ENCODE peak calls at places on chromosomes 16 and 17, in ten cellular contexts. V is hippocampal formation; Y is thoracic aorta; K is activated T-helper 9 cell treated with anti-CD3 and anti-CD28 coated beads, Interleukin-2, amount 50 U/mL, for 16 hours; H is progenitor cell of endocrine pancreas; J is iPS DF 6.9; C is GM23338; M is T-helper 1 cell; D is CD8-positive, alpha-beta memory T cell; R is ELF-1. G is an unnamed sample.
A peak's percentile ranks its signal among the peaks of the same experiment; 100 is the strongest.

GRCh38 chr17:28185658-28186057 is 133.3 kb upstream of the TMEM97 start:
- DNase-seq in J (no peak), D (no peak), V (no peak), R (no peak), C (no peak), H (no peak), K (no peak), M (no peak), Y (no peak), G (no peak)

GRCh38 chr17:3935825-3936355 is 19.6 kb upstream of the P2RX1 start:
- DNase-seq in M (no peak), K (no peak), C (no peak), H (no peak), V (no peak), J (no peak), D (no peak), R (no peak), Y (no peak), G (peak; percentile 8)

GRCh38 chr17:78252111-78252634 is 20.7 kb downstream of the TMEM235 start:
- DNase-seq in H (no peak), M (peak; percentile 73), C (no peak), D (peak; percentile 66), Y (no peak), R (no peak), J (no peak), V (no peak), K (peak; percentile 39), G (no peak)

GRCh38 chr17:82862191-82862590 is 22.4 kb upstream of the ZNF750 start:
- DNase-seq in V (no peak), C (no peak), D (no peak), R (no peak), Y (no peak), K (no peak), J (no peak), H (no peak), M (no peak), G (no peak)

GRCh38 chr17:50261051-50261915 is 13.0 kb upstream of the TMEM92 start:
- DNase-seq in Y (no peak), M (no peak), V (no peak), J (no peak), H (no peak), K (no peak), D (no peak), R (no peak), C (no peak), G (no peak)

GRCh38 chr17:29567362-29568330 is 809 bp upstream of the ABHD15 start:
- DNase-seq in H (peak; percentile 52), J (no peak), R (peak; percentile 75), C (peak; percentile 87), D (peak; percentile 65), M (peak; percentile 67), V (peak; percentile 46), Y (no peak), K (peak; percentile 68), G (no peak)

GRCh38 chr17:81867123-81867951 is 3.8 kb downstream of the ARHGDIA start:
- DNase-seq in C (peak; percentile 73), J (no peak), R (peak; percentile 88), V (no peak), H (no peak), K (no peak), D (no peak), Y (no peak), M (no peak), G (no peak)

GRCh38 chr17:64515419-64515818 is 8.6 kb downstream of the CEP95 start:
- DNase-seq in Y (no peak), K (no peak), H (no peak), C (no peak), J (no peak), V (no peak), R (no peak), D (no peak), M (no peak), G (no peak)

GRCh38 chr16:929227-929669 is 41.5 kb downstream of the LMF1 start:
- DNase-seq in V (no peak), J (no peak), C (peak; percentile 61), Y (no peak), R (peak; percentile 51), D (no peak), H (no peak), M (no peak), K (no peak), G (no peak)

GRCh38 chr16:81221731-81222130 is 16.8 kb upstream of the BCO1 start:
- DNase-seq in J (no peak), C (no peak), R (no peak), D (no peak), K (no peak), V (no peak), M (no peak), H (no peak), Y (no peak), G (no peak)

GRCh38 chr17:50585346-50585745 is 24.8 kb downstream of the CACNA1G start:
- DNase-seq in K (no peak), J (no peak), V (no peak), R (no peak), D (no peak), H (no peak), Y (no peak), C (no peak), M (no peak), G (peak; percentile 8)

GRCh38 chr16:19701091-19701490 is 16.9 kb downstream of the KNOP1 start:
- DNase-seq in D (no peak), J (no peak), H (no peak), Y (no peak), M (no peak), R (no peak), K (no peak), C (no peak), V (no peak), G (no peak)

GRCh38 chr16:6862058-6862457 is 470.6 kb upstream of the RBFOX1 start:
- DNase-seq in M (no peak), J (no peak), H (no peak), D (no peak), R (no peak), K (no peak), Y (no peak), V (no peak), C (no peak), G (no peak)

GRCh38 chr17:69711504-69711903 is 297.0 kb downstream of the MAP2K6 start:
- DNase-seq in R (no peak), C (no peak), V (no peak), H (no peak), K (no peak), D (no peak), M (no peak), J (no peak), Y (no peak), G (peak; percentile 44)

GRCh38 chr17:59829217-59830006 is 63.3 kb downstream of the TUBD1 start:
- DNase-seq in R (no peak), D (no peak), J (no peak), K (no peak), H (no peak), C (no peak), Y (no peak), M (no peak), V (no peak), G (peak; percentile 100)

GRCh38 chr16:30509081-30509480 is 17.3 kb downstream of the ZNF768 start:
- DNase-seq in C (no peak), D (no peak), K (no peak), Y (no peak), J (no peak), H (no peak), V (no peak), M (no peak), R (no peak), G (no peak)

GRCh38 chr16:2973081-2973480 is 3.9 kb downstream of the PAQR4 start:
- DNase-seq in M (no peak), R (no peak), J (no peak), V (peak; percentile 20), H (no peak), D (no peak), C (no peak), Y (no peak), K (no peak), G (no peak)

GRCh38 chr17:83174859-83175550 is 95.6 kb downstream of the METRNL start:
- DNase-seq in M (no peak), K (no peak), Y (no peak), C (no peak), H (no peak), J (no peak), D (no peak), V (no peak), R (no peak), G (no peak)

GRCh38 chr17:9200197-9200662 is 178.9 kb downstream of the NTN1 start:
- DNase-seq in V (no peak), D (no peak), M (no peak), J (no peak), H (no peak), Y (no peak), C (no peak), R (no peak), K (no peak), G (no peak)

GRCh38 chr16:87318158-87318644 is 1.0 kb upstream of the C16orf95 start:
- DNase-seq in J (no peak), C (no peak), Y (no peak), H (no peak), V (no peak), D (no peak), M (no peak), K (no peak), R (no peak), G (peak; percentile 21)

GRCh38 chr17:66687570-66688284 is 147.2 kb upstream of the CACNG5 start:
- DNase-seq in H (no peak), V (no peak), C (no peak), Y (no peak), J (no peak), R (no peak), K (no peak), D (no peak), M (no peak), G (no peak)

GRCh38 chr16:19589771-19590302 is 34.3 kb downstream of the VPS35L start:
- DNase-seq in R (no peak), J (no peak), K (no peak), V (no peak), C (no peak), H (no peak), Y (no peak), D (no peak), M (no peak), G (no peak)

GRCh38 chr17:17204635-17205231 is 1.4 kb downstream of the PLD6 start:
- DNase-seq in V (no peak), R (no peak), Y (no peak), M (no peak), D (no peak), K (no peak), J (no peak), H (no peak), C (no peak), G (no peak)

GRCh38 chr17:16281351-16281750 is 64.3 kb downstream of the PIGL start:
- DNase-seq in Y (no peak), D (no peak), C (no peak), H (no peak), R (no peak), V (no peak), M (no peak), K (no peak), J (no peak), G (peak; percentile 25)

GRCh38 chr16:678858-679807 is 1.1 kb upstream of the STUB1 start:
- DNase-seq in D (peak; percentile 52), M (peak; percentile 51), H (peak; percentile 53), V (peak; percentile 30), C (peak; percentile 82), R (peak; percentile 82), J (no peak), Y (no peak), K (peak; percentile 35), G (peak; percentile 27)

GRCh38 chr16:54282202-54282922 is 4.2 kb downstream of the IRX3 start:
- DNase-seq in R (peak; percentile 71), D (no peak), J (no peak), Y (no peak), C (peak; percentile 81), H (peak; percentile 54), M (no peak), V (no peak), K (no peak), G (no peak)

GRCh38 chr17:13088666-13089065 is 70.8 kb upstream of the ELAC2 start:
- DNase-seq in D (no peak), K (no peak), M (no peak), H (no peak), R (no peak), C (no peak), J (no peak), Y (no peak), V (no peak), G (no peak)

GRCh38 chr17:47063475-47063874 is 84.4 kb upstream of the RPRML start:
- DNase-seq in H (no peak), C (no peak), D (no peak), Y (no peak), J (no peak), R (no peak), M (no peak), V (no peak), K (no peak), G (no peak)